ENCODE peak calls at places on chromosomes 3 and 15, in six cellular contexts. One of them, this sample, is unnamed.

GRCh38 chr15:24678485-24678884 is 2.9 kb downstream of the NPAP1 start:
- DNase-seq in AG09319: no peak
- DNase-seq in activated CD4-positive, alpha-beta T cell treated with anti-CD3 and anti-CD28 coated beads, Interleukin-2, amount 50 U/mL, for 1 hour: no peak
- DNase-seq in activated effector memory CD4-positive, alpha-beta T cell treated with anti-CD3 and anti-CD28 coated beads, Interleukin-2, amount 50 U/mL, for 16 hours: no peak
- DNase-seq in H1: no peak
- DNase-seq in uterus: no peak
- DNase-seq in this sample: no peak

GRCh38 chr3:133674290-133674912 is 12.7 kb upstream of the TOPBP1 start:
- DNase-seq in AG09319: no peak
- DNase-seq in activated CD4-positive, alpha-beta T cell treated with anti-CD3 and anti-CD28 coated beads, Interleukin-2, amount 50 U/mL, for 1 hour: no peak
- DNase-seq in activated effector memory CD4-positive, alpha-beta T cell treated with anti-CD3 and anti-CD28 coated beads, Interleukin-2, amount 50 U/mL, for 16 hours: no peak
- DNase-seq in H1: peak; percentile 66
- DNase-seq in uterus: no peak
- DNase-seq in this sample: no peak

GRCh38 chr3:38001456-38002081 is 11.0 kb downstream of the VILL start:
- DNase-seq in AG09319: no peak
- DNase-seq in activated CD4-positive, alpha-beta T cell treated with anti-CD3 and anti-CD28 coated beads, Interleukin-2, amount 50 U/mL, for 1 hour: no peak
- DNase-seq in activated effector memory CD4-positive, alpha-beta T cell treated with anti-CD3 and anti-CD28 coated beads, Interleukin-2, amount 50 U/mL, for 16 hours: peak; percentile 59
- DNase-seq in H1: peak; percentile 69
- DNase-seq in uterus: peak; percentile 19
- DNase-seq in this sample: no peak

GRCh38 chr3:27568393-27568792 is 84.2 kb upstream of the SLC4A7 start:
- DNase-seq in AG09319: no peak
- DNase-seq in activated CD4-positive, alpha-beta T cell treated with anti-CD3 and anti-CD28 coated beads, Interleukin-2, amount 50 U/mL, for 1 hour: no peak
- DNase-seq in activated effector memory CD4-positive, alpha-beta T cell treated with anti-CD3 and anti-CD28 coated beads, Interleukin-2, amount 50 U/mL, for 16 hours: no peak
- DNase-seq in H1: no peak
- DNase-seq in uterus: peak; percentile 42
- DNase-seq in this sample: peak; percentile 82

GRCh38 chr3:136120373-136121348 is 75.5 kb downstream of the MSL2 start:
- DNase-seq in AG09319: no peak
- DNase-seq in activated CD4-positive, alpha-beta T cell treated with anti-CD3 and anti-CD28 coated beads, Interleukin-2, amount 50 U/mL, for 1 hour: no peak
- DNase-seq in activated effector memory CD4-positive, alpha-beta T cell treated with anti-CD3 and anti-CD28 coated beads, Interleukin-2, amount 50 U/mL, for 16 hours: no peak
- DNase-seq in H1: no peak
- DNase-seq in uterus: no peak
- DNase-seq in this sample: no peak

GRCh38 chr3:38564631-38565338 is 68.6 kb downstream of the EXOG start:
- DNase-seq in AG09319: no peak
- DNase-seq in activated CD4-positive, alpha-beta T cell treated with anti-CD3 and anti-CD28 coated beads, Interleukin-2, amount 50 U/mL, for 1 hour: no peak
- DNase-seq in activated effector memory CD4-positive, alpha-beta T cell treated with anti-CD3 and anti-CD28 coated beads, Interleukin-2, amount 50 U/mL, for 16 hours: peak; percentile 50
- DNase-seq in H1: no peak
- DNase-seq in uterus: no peak
- DNase-seq in this sample: no peak

GRCh38 chr3:12920967-12921366 is 79.6 kb upstream of the RPL32 start:
- DNase-seq in AG09319: no peak
- DNase-seq in activated CD4-positive, alpha-beta T cell treated with anti-CD3 and anti-CD28 coated beads, Interleukin-2, amount 50 U/mL, for 1 hour: no peak
- DNase-seq in activated effector memory CD4-positive, alpha-beta T cell treated with anti-CD3 and anti-CD28 coated beads, Interleukin-2, amount 50 U/mL, for 16 hours: no peak
- DNase-seq in H1: no peak
- DNase-seq in uterus: no peak
- DNase-seq in this sample: no peak

GRCh38 chr15:33425149-33425548 is 114.4 kb downstream of the RYR3 start:
- DNase-seq in AG09319: no peak
- DNase-seq in activated CD4-positive, alpha-beta T cell treated with anti-CD3 and anti-CD28 coated beads, Interleukin-2, amount 50 U/mL, for 1 hour: no peak
- DNase-seq in activated effector memory CD4-positive, alpha-beta T cell treated with anti-CD3 and anti-CD28 coated beads, Interleukin-2, amount 50 U/mL, for 16 hours: no peak
- DNase-seq in H1: no peak
- DNase-seq in uterus: peak; percentile 20
- DNase-seq in this sample: no peak

GRCh38 chr15:96171842-96172241 is 158.7 kb upstream of the NR2F2 start:
- DNase-seq in AG09319: no peak
- DNase-seq in activated CD4-positive, alpha-beta T cell treated with anti-CD3 and anti-CD28 coated beads, Interleukin-2, amount 50 U/mL, for 1 hour: no peak
- DNase-seq in activated effector memory CD4-positive, alpha-beta T cell treated with anti-CD3 and anti-CD28 coated beads, Interleukin-2, amount 50 U/mL, for 16 hours: no peak
- DNase-seq in H1: no peak
- DNase-seq in uterus: no peak
- DNase-seq in this sample: no peak

GRCh38 chr3:71062920-71063767 is 520.4 kb downstream of the FOXP1 start:
- DNase-seq in AG09319: no peak
- DNase-seq in activated CD4-positive, alpha-beta T cell treated with anti-CD3 and anti-CD28 coated beads, Interleukin-2, amount 50 U/mL, for 1 hour: no peak
- DNase-seq in activated effector memory CD4-positive, alpha-beta T cell treated with anti-CD3 and anti-CD28 coated beads, Interleukin-2, amount 50 U/mL, for 16 hours: no peak
- DNase-seq in H1: no peak
- DNase-seq in uterus: no peak
- DNase-seq in this sample: no peak

This sample was measured in AG09309.